ENCODE peak calls at places on chromosomes 6 and 20, in nine cellular contexts. One of them, this sample, is unnamed.

GRCh38 chr6:107663308-107663707 is 160.8 kb downstream of the SCML4 start:
- ATAC-seq in upper lobe of left lung: no peak
- ATAC-seq in upper lobe of right lung: no peak
- ATAC-seq in mucosa of descending colon: no peak
- ATAC-seq in naive thymus-derived CD4-positive, alpha-beta T cell: no peak
- ATAC-seq in activated naive CD8-positive, alpha-beta T cell treated with anti-CD3 and anti-CD28 coated beads, Interleukin-2, amount 10 ng/mL, durations not matched to agents 7 days and 5 days: no peak
- ATAC-seq in HCT116: no peak
- ATAC-seq in left ventricle myocardium superior: no peak
- ATAC-seq in activated CD8-positive, alpha-beta memory T cell treated with anti-CD3 and anti-CD28 coated beads, Interleukin-2, amount 10 ng/mL, durations not matched to agents 7 days and 5 days: no peak
- ATAC-seq in this sample: no peak

GRCh38 chr20:8670207-8670899 is 398.5 kb upstream of the PLCB4 start:
- ATAC-seq in upper lobe of left lung: no peak
- ATAC-seq in upper lobe of right lung: no peak
- ATAC-seq in activated naive CD8-positive, alpha-beta T cell treated with anti-CD3 and anti-CD28 coated beads, Interleukin-2, amount 10 ng/mL, durations not matched to agents 7 days and 5 days: no peak
- ATAC-seq in activated CD8-positive, alpha-beta memory T cell treated with anti-CD3 and anti-CD28 coated beads, Interleukin-2, amount 10 ng/mL, durations not matched to agents 7 days and 5 days: no peak
- ATAC-seq in HCT116: no peak
- ATAC-seq in mucosa of descending colon: no peak
- ATAC-seq in naive thymus-derived CD4-positive, alpha-beta T cell: no peak
- ATAC-seq in left ventricle myocardium superior: peak
- ATAC-seq in this sample: no peak

GRCh38 chr20:33178726-33179125 is 10.8 kb downstream of the BPIFA2 start:
- ATAC-seq in HCT116: peak
- ATAC-seq in activated naive CD8-positive, alpha-beta T cell treated with anti-CD3 and anti-CD28 coated beads, Interleukin-2, amount 10 ng/mL, durations not matched to agents 7 days and 5 days: no peak
- ATAC-seq in mucosa of descending colon: peak
- ATAC-seq in upper lobe of left lung: no peak
- ATAC-seq in left ventricle myocardium superior: no peak
- ATAC-seq in naive thymus-derived CD4-positive, alpha-beta T cell: no peak
- ATAC-seq in activated CD8-positive, alpha-beta memory T cell treated with anti-CD3 and anti-CD28 coated beads, Interleukin-2, amount 10 ng/mL, durations not matched to agents 7 days and 5 days: no peak
- ATAC-seq in upper lobe of right lung: peak
- ATAC-seq in this sample: no peak

GRCh38 chr6:134436950-134437349 is 119.0 kb upstream of the SGK1 start:
- ATAC-seq in upper lobe of right lung: peak
- ATAC-seq in mucosa of descending colon: peak
- ATAC-seq in upper lobe of left lung: peak
- ATAC-seq in naive thymus-derived CD4-positive, alpha-beta T cell: peak
- ATAC-seq in activated CD8-positive, alpha-beta memory T cell treated with anti-CD3 and anti-CD28 coated beads, Interleukin-2, amount 10 ng/mL, durations not matched to agents 7 days and 5 days: peak
- ATAC-seq in left ventricle myocardium superior: peak
- ATAC-seq in HCT116: no peak
- ATAC-seq in activated naive CD8-positive, alpha-beta T cell treated with anti-CD3 and anti-CD28 coated beads, Interleukin-2, amount 10 ng/mL, durations not matched to agents 7 days and 5 days: peak
- ATAC-seq in this sample: peak

GRCh38 chr6:104537185-104537584 is 322.5 kb downstream of the HACE1 start:
- ATAC-seq in left ventricle myocardium superior: no peak
- ATAC-seq in naive thymus-derived CD4-positive, alpha-beta T cell: no peak
- ATAC-seq in upper lobe of left lung: no peak
- ATAC-seq in activated naive CD8-positive, alpha-beta T cell treated with anti-CD3 and anti-CD28 coated beads, Interleukin-2, amount 10 ng/mL, durations not matched to agents 7 days and 5 days: no peak
- ATAC-seq in upper lobe of right lung: no peak
- ATAC-seq in mucosa of descending colon: no peak
- ATAC-seq in activated CD8-positive, alpha-beta memory T cell treated with anti-CD3 and anti-CD28 coated beads, Interleukin-2, amount 10 ng/mL, durations not matched to agents 7 days and 5 days: no peak
- ATAC-seq in HCT116: no peak
- ATAC-seq in this sample: peak

GRCh38 chr6:72248621-72249020 is 362.3 kb downstream of the RIMS1 start:
- ATAC-seq in HCT116: no peak
- ATAC-seq in upper lobe of right lung: no peak
- ATAC-seq in naive thymus-derived CD4-positive, alpha-beta T cell: no peak
- ATAC-seq in left ventricle myocardium superior: no peak
- ATAC-seq in activated CD8-positive, alpha-beta memory T cell treated with anti-CD3 and anti-CD28 coated beads, Interleukin-2, amount 10 ng/mL, durations not matched to agents 7 days and 5 days: no peak
- ATAC-seq in upper lobe of left lung: no peak
- ATAC-seq in mucosa of descending colon: no peak
- ATAC-seq in activated naive CD8-positive, alpha-beta T cell treated with anti-CD3 and anti-CD28 coated beads, Interleukin-2, amount 10 ng/mL, durations not matched to agents 7 days and 5 days: no peak
- ATAC-seq in this sample: no peak

GRCh38 chr6:42021847-42022754 is 28.2 kb upstream of the TAF8 start:
- ATAC-seq in upper lobe of right lung: peak
- ATAC-seq in HCT116: no peak
- ATAC-seq in left ventricle myocardium superior: peak
- ATAC-seq in upper lobe of left lung: peak
- ATAC-seq in activated CD8-positive, alpha-beta memory T cell treated with anti-CD3 and anti-CD28 coated beads, Interleukin-2, amount 10 ng/mL, durations not matched to agents 7 days and 5 days: peak
- ATAC-seq in mucosa of descending colon: peak
- ATAC-seq in naive thymus-derived CD4-positive, alpha-beta T cell: peak
- ATAC-seq in activated naive CD8-positive, alpha-beta T cell treated with anti-CD3 and anti-CD28 coated beads, Interleukin-2, amount 10 ng/mL, durations not matched to agents 7 days and 5 days: peak
- ATAC-seq in this sample: no peak

GRCh38 chr6:55833284-55833683 is 42.1 kb downstream of the BMP5 start:
- ATAC-seq in HCT116: no peak
- ATAC-seq in mucosa of descending colon: no peak
- ATAC-seq in naive thymus-derived CD4-positive, alpha-beta T cell: no peak
- ATAC-seq in activated CD8-positive, alpha-beta memory T cell treated with anti-CD3 and anti-CD28 coated beads, Interleukin-2, amount 10 ng/mL, durations not matched to agents 7 days and 5 days: no peak
- ATAC-seq in left ventricle myocardium superior: no peak
- ATAC-seq in activated naive CD8-positive, alpha-beta T cell treated with anti-CD3 and anti-CD28 coated beads, Interleukin-2, amount 10 ng/mL, durations not matched to agents 7 days and 5 days: no peak
- ATAC-seq in upper lobe of left lung: no peak
- ATAC-seq in upper lobe of right lung: no peak
- ATAC-seq in this sample: no peak

GRCh38 chr6:5231289-5231688 is 29.5 kb downstream of the LYRM4 start:
- ATAC-seq in naive thymus-derived CD4-positive, alpha-beta T cell: no peak
- ATAC-seq in activated CD8-positive, alpha-beta memory T cell treated with anti-CD3 and anti-CD28 coated beads, Interleukin-2, amount 10 ng/mL, durations not matched to agents 7 days and 5 days: no peak
- ATAC-seq in upper lobe of left lung: no peak
- ATAC-seq in activated naive CD8-positive, alpha-beta T cell treated with anti-CD3 and anti-CD28 coated beads, Interleukin-2, amount 10 ng/mL, durations not matched to agents 7 days and 5 days: no peak
- ATAC-seq in mucosa of descending colon: no peak
- ATAC-seq in left ventricle myocardium superior: peak
- ATAC-seq in HCT116: no peak
- ATAC-seq in upper lobe of right lung: no peak
- ATAC-seq in this sample: no peak

GRCh38 chr6:157541618-157542404 is 160.8 kb downstream of the ZDHHC14 start:
- ATAC-seq in upper lobe of right lung: no peak
- ATAC-seq in HCT116: no peak
- ATAC-seq in naive thymus-derived CD4-positive, alpha-beta T cell: no peak
- ATAC-seq in left ventricle myocardium superior: peak
- ATAC-seq in activated naive CD8-positive, alpha-beta T cell treated with anti-CD3 and anti-CD28 coated beads, Interleukin-2, amount 10 ng/mL, durations not matched to agents 7 days and 5 days: no peak
- ATAC-seq in activated CD8-positive, alpha-beta memory T cell treated with anti-CD3 and anti-CD28 coated beads, Interleukin-2, amount 10 ng/mL, durations not matched to agents 7 days and 5 days: no peak
- ATAC-seq in mucosa of descending colon: no peak
- ATAC-seq in upper lobe of left lung: no peak
- ATAC-seq in this sample: no peak

GRCh38 chr6:38214159-38214558 is 394.6 kb downstream of the ZFAND3 start:
- ATAC-seq in upper lobe of left lung: no peak
- ATAC-seq in activated CD8-positive, alpha-beta memory T cell treated with anti-CD3 and anti-CD28 coated beads, Interleukin-2, amount 10 ng/mL, durations not matched to agents 7 days and 5 days: no peak
- ATAC-seq in HCT116: no peak
- ATAC-seq in mucosa of descending colon: no peak
- ATAC-seq in activated naive CD8-positive, alpha-beta T cell treated with anti-CD3 and anti-CD28 coated beads, Interleukin-2, amount 10 ng/mL, durations not matched to agents 7 days and 5 days: no peak
- ATAC-seq in left ventricle myocardium superior: no peak
- ATAC-seq in naive thymus-derived CD4-positive, alpha-beta T cell: no peak
- ATAC-seq in upper lobe of right lung: no peak
- ATAC-seq in this sample: no peak

GRCh38 chr6:36577298-36577697 is 16.9 kb upstream of the SRSF3 start:
- ATAC-seq in activated CD8-positive, alpha-beta memory T cell treated with anti-CD3 and anti-CD28 coated beads, Interleukin-2, amount 10 ng/mL, durations not matched to agents 7 days and 5 days: no peak
- ATAC-seq in activated naive CD8-positive, alpha-beta T cell treated with anti-CD3 and anti-CD28 coated beads, Interleukin-2, amount 10 ng/mL, durations not matched to agents 7 days and 5 days: no peak
- ATAC-seq in left ventricle myocardium superior: no peak
- ATAC-seq in upper lobe of right lung: peak
- ATAC-seq in upper lobe of left lung: peak
- ATAC-seq in mucosa of descending colon: peak
- ATAC-seq in naive thymus-derived CD4-positive, alpha-beta T cell: no peak
- ATAC-seq in HCT116: peak
- ATAC-seq in this sample: peak

GRCh38 chr6:3540980-3541379 is 84.1 kb upstream of the SLC22A23 start:
- ATAC-seq in mucosa of descending colon: peak
- ATAC-seq in activated CD8-positive, alpha-beta memory T cell treated with anti-CD3 and anti-CD28 coated beads, Interleukin-2, amount 10 ng/mL, durations not matched to agents 7 days and 5 days: no peak
- ATAC-seq in activated naive CD8-positive, alpha-beta T cell treated with anti-CD3 and anti-CD28 coated beads, Interleukin-2, amount 10 ng/mL, durations not matched to agents 7 days and 5 days: no peak
- ATAC-seq in left ventricle myocardium superior: no peak
- ATAC-seq in naive thymus-derived CD4-positive, alpha-beta T cell: no peak
- ATAC-seq in upper lobe of right lung: no peak
- ATAC-seq in upper lobe of left lung: no peak
- ATAC-seq in HCT116: no peak
- ATAC-seq in this sample: no peak

GRCh38 chr20:5513975-5514516 is 197.3 kb upstream of the PROKR2 start:
- ATAC-seq in naive thymus-derived CD4-positive, alpha-beta T cell: no peak
- ATAC-seq in HCT116: peak
- ATAC-seq in activated naive CD8-positive, alpha-beta T cell treated with anti-CD3 and anti-CD28 coated beads, Interleukin-2, amount 10 ng/mL, durations not matched to agents 7 days and 5 days: no peak
- ATAC-seq in activated CD8-positive, alpha-beta memory T cell treated with anti-CD3 and anti-CD28 coated beads, Interleukin-2, amount 10 ng/mL, durations not matched to agents 7 days and 5 days: no peak
- ATAC-seq in upper lobe of right lung: no peak
- ATAC-seq in mucosa of descending colon: peak
- ATAC-seq in left ventricle myocardium superior: no peak
- ATAC-seq in upper lobe of left lung: no peak
- ATAC-seq in this sample: no peak

GRCh38 chr6:36927691-36928546 is 26.6 kb upstream of the PI16 start:
- ATAC-seq in mucosa of descending colon: peak
- ATAC-seq in activated naive CD8-positive, alpha-beta T cell treated with anti-CD3 and anti-CD28 coated beads, Interleukin-2, amount 10 ng/mL, durations not matched to agents 7 days and 5 days: no peak
- ATAC-seq in left ventricle myocardium superior: peak
- ATAC-seq in naive thymus-derived CD4-positive, alpha-beta T cell: no peak
- ATAC-seq in upper lobe of right lung: peak
- ATAC-seq in HCT116: no peak
- ATAC-seq in activated CD8-positive, alpha-beta memory T cell treated with anti-CD3 and anti-CD28 coated beads, Interleukin-2, amount 10 ng/mL, durations not matched to agents 7 days and 5 days: no peak
- ATAC-seq in upper lobe of left lung: peak
- ATAC-seq in this sample: peak

GRCh38 chr6:149450679-149451360 is 34.0 kb downstream of the ZC3H12D start:
- ATAC-seq in activated naive CD8-positive, alpha-beta T cell treated with anti-CD3 and anti-CD28 coated beads, Interleukin-2, amount 10 ng/mL, durations not matched to agents 7 days and 5 days: peak
- ATAC-seq in upper lobe of right lung: peak
- ATAC-seq in naive thymus-derived CD4-positive, alpha-beta T cell: peak
- ATAC-seq in mucosa of descending colon: peak
- ATAC-seq in HCT116: no peak
- ATAC-seq in left ventricle myocardium superior: peak
- ATAC-seq in upper lobe of left lung: peak
- ATAC-seq in activated CD8-positive, alpha-beta memory T cell treated with anti-CD3 and anti-CD28 coated beads, Interleukin-2, amount 10 ng/mL, durations not matched to agents 7 days and 5 days: peak
- ATAC-seq in this sample: no peak

GRCh38 chr6:160084198-160084776 is 37.3 kb upstream of the SLC22A1 start:
- ATAC-seq in activated naive CD8-positive, alpha-beta T cell treated with anti-CD3 and anti-CD28 coated beads, Interleukin-2, amount 10 ng/mL, durations not matched to agents 7 days and 5 days: no peak
- ATAC-seq in left ventricle myocardium superior: no peak
- ATAC-seq in naive thymus-derived CD4-positive, alpha-beta T cell: no peak
- ATAC-seq in HCT116: no peak
- ATAC-seq in upper lobe of left lung: no peak
- ATAC-seq in activated CD8-positive, alpha-beta memory T cell treated with anti-CD3 and anti-CD28 coated beads, Interleukin-2, amount 10 ng/mL, durations not matched to agents 7 days and 5 days: no peak
- ATAC-seq in mucosa of descending colon: no peak
- ATAC-seq in upper lobe of right lung: no peak
- ATAC-seq in this sample: no peak

GRCh38 chr20:34365765-34366213 is 2.7 kb downstream of the ITCH start:
- ATAC-seq in activated CD8-positive, alpha-beta memory T cell treated with anti-CD3 and anti-CD28 coated beads, Interleukin-2, amount 10 ng/mL, durations not matched to agents 7 days and 5 days: peak
- ATAC-seq in upper lobe of left lung: no peak
- ATAC-seq in HCT116: no peak
- ATAC-seq in left ventricle myocardium superior: no peak
- ATAC-seq in activated naive CD8-positive, alpha-beta T cell treated with anti-CD3 and anti-CD28 coated beads, Interleukin-2, amount 10 ng/mL, durations not matched to agents 7 days and 5 days: peak
- ATAC-seq in upper lobe of right lung: peak
- ATAC-seq in mucosa of descending colon: no peak
- ATAC-seq in naive thymus-derived CD4-positive, alpha-beta T cell: peak
- ATAC-seq in this sample: no peak

GRCh38 chr20:3818155-3819151 is 1.9 kb upstream of the AP5S1 start:
- ATAC-seq in naive thymus-derived CD4-positive, alpha-beta T cell: no peak
- ATAC-seq in left ventricle myocardium superior: peak
- ATAC-seq in upper lobe of right lung: peak
- ATAC-seq in activated CD8-positive, alpha-beta memory T cell treated with anti-CD3 and anti-CD28 coated beads, Interleukin-2, amount 10 ng/mL, durations not matched to agents 7 days and 5 days: no peak
- ATAC-seq in activated naive CD8-positive, alpha-beta T cell treated with anti-CD3 and anti-CD28 coated beads, Interleukin-2, amount 10 ng/mL, durations not matched to agents 7 days and 5 days: no peak
- ATAC-seq in upper lobe of left lung: peak
- ATAC-seq in mucosa of descending colon: peak
- ATAC-seq in HCT116: peak
- ATAC-seq in this sample: peak

GRCh38 chr6:18386302-18386976 is 711 bp upstream of the RNF144B start:
- ATAC-seq in naive thymus-derived CD4-positive, alpha-beta T cell: no peak
- ATAC-seq in upper lobe of left lung: peak
- ATAC-seq in mucosa of descending colon: no peak
- ATAC-seq in left ventricle myocardium superior: peak
- ATAC-seq in activated CD8-positive, alpha-beta memory T cell treated with anti-CD3 and anti-CD28 coated beads, Interleukin-2, amount 10 ng/mL, durations not matched to agents 7 days and 5 days: no peak
- ATAC-seq in activated naive CD8-positive, alpha-beta T cell treated with anti-CD3 and anti-CD28 coated beads, Interleukin-2, amount 10 ng/mL, durations not matched to agents 7 days and 5 days: no peak
- ATAC-seq in HCT116: no peak
- ATAC-seq in upper lobe of right lung: peak
- ATAC-seq in this sample: no peak

GRCh38 chr6:95128439-95128838 is 448.9 kb upstream of the MANEA start:
- ATAC-seq in upper lobe of left lung: no peak
- ATAC-seq in mucosa of descending colon: no peak
- ATAC-seq in activated naive CD8-positive, alpha-beta T cell treated with anti-CD3 and anti-CD28 coated beads, Interleukin-2, amount 10 ng/mL, durations not matched to agents 7 days and 5 days: no peak
- ATAC-seq in naive thymus-derived CD4-positive, alpha-beta T cell: no peak
- ATAC-seq in activated CD8-positive, alpha-beta memory T cell treated with anti-CD3 and anti-CD28 coated beads, Interleukin-2, amount 10 ng/mL, durations not matched to agents 7 days and 5 days: no peak
- ATAC-seq in HCT116: no peak
- ATAC-seq in upper lobe of right lung: no peak
- ATAC-seq in left ventricle myocardium superior: no peak
- ATAC-seq in this sample: no peak